ENCODE peak calls at places on chromosomes 3 and 15, in seven cellular contexts. One of them, this sample, is unnamed. For H3K4me1 and H3K27me3, the result is how much of the 10 kb centered on the place peaks cover.

GRCh38 chr15:80982839-80983238 is 6.8 kb downstream of the MESD start:
- DNase-seq in right cardiac atrium: no peak
- DNase-seq in heart left ventricle: no peak
- DNase-seq in breast epithelium: no peak
- DNase-seq in IMR-90: no peak
- DNase-seq in HCT116: no peak
- DNase-seq in SK-N-SH: no peak
- DNase-seq in this sample: no peak

GRCh38 chr3:141191097-141191749 is 40.4 kb upstream of the PXYLP1 start:
- DNase-seq in right cardiac atrium: no peak
- DNase-seq in heart left ventricle: no peak
- DNase-seq in breast epithelium: no peak
- DNase-seq in IMR-90: peak
- DNase-seq in HCT116: no peak
- DNase-seq in SK-N-SH: no peak
- DNase-seq in this sample: no peak

GRCh38 chr3:5194801-5195509 is 7.4 kb downstream of the EDEM1 start:
- DNase-seq in right cardiac atrium: no peak
- DNase-seq in heart left ventricle: no peak
- DNase-seq in breast epithelium: peak
- DNase-seq in IMR-90: peak
- DNase-seq in HCT116: peak
- DNase-seq in SK-N-SH: no peak
- DNase-seq in this sample: no peak

GRCh38 chr15:80494311-80494710 is 90.1 kb downstream of the ARNT2 start:
- DNase-seq in right cardiac atrium: no peak
- DNase-seq in heart left ventricle: no peak
- DNase-seq in breast epithelium: no peak
- DNase-seq in IMR-90: peak
- DNase-seq in HCT116: no peak
- DNase-seq in SK-N-SH: no peak
- DNase-seq in this sample: no peak

GRCh38 chr3:120344349-120344748 is 4.8 kb downstream of the LRRC58 start:
- DNase-seq in right cardiac atrium: no peak
- DNase-seq in heart left ventricle: no peak
- DNase-seq in breast epithelium: no peak
- DNase-seq in IMR-90: peak
- DNase-seq in HCT116: no peak
- DNase-seq in SK-N-SH: no peak
- DNase-seq in this sample: no peak

GRCh38 chr3:124115279-124115678 is 123.4 kb upstream of the ROPN1 start:
- DNase-seq in right cardiac atrium: no peak
- DNase-seq in heart left ventricle: no peak
- DNase-seq in breast epithelium: no peak
- DNase-seq in IMR-90: no peak
- DNase-seq in HCT116: no peak
- DNase-seq in SK-N-SH: no peak
- DNase-seq in this sample: no peak

GRCh38 chr3:79885407-79885806 is 117.6 kb upstream of the ROBO1 start:
- DNase-seq in right cardiac atrium: no peak
- DNase-seq in heart left ventricle: no peak
- DNase-seq in breast epithelium: no peak
- DNase-seq in IMR-90: no peak
- DNase-seq in HCT116: no peak
- DNase-seq in SK-N-SH: peak
- DNase-seq in this sample: no peak

GRCh38 chr3:183252973-183253363 is at the start of gene B3GNT5:
- DNase-seq in right cardiac atrium: peak
- DNase-seq in heart left ventricle: peak
- DNase-seq in breast epithelium: peak
- DNase-seq in IMR-90: no peak
- DNase-seq in HCT116: peak
- DNase-seq in SK-N-SH: peak
- DNase-seq in this sample: peak

GRCh38 chr3:128081846-128082245 is 29.6 kb downstream of the SEC61A1 start:
- DNase-seq in right cardiac atrium: no peak
- DNase-seq in heart left ventricle: no peak
- DNase-seq in breast epithelium: no peak
- DNase-seq in IMR-90: peak
- DNase-seq in HCT116: no peak
- DNase-seq in SK-N-SH: no peak
- DNase-seq in this sample: no peak

GRCh38 chr15:68411276-68411675 is 20.7 kb downstream of the ITGA11 start:
- DNase-seq in right cardiac atrium: no peak
- DNase-seq in heart left ventricle: peak
- DNase-seq in breast epithelium: peak
- DNase-seq in IMR-90: no peak
- DNase-seq in HCT116: no peak
- DNase-seq in SK-N-SH: no peak
- DNase-seq in this sample: no peak

GRCh38 chr3:183698318-183698731 is 728 bp downstream of the YEATS2 start:
- DNase-seq in right cardiac atrium: peak
- DNase-seq in heart left ventricle: peak
- DNase-seq in breast epithelium: no peak
- DNase-seq in IMR-90: peak
- DNase-seq in HCT116: no peak
- DNase-seq in SK-N-SH: peak
- DNase-seq in this sample: peak

GRCh38 chr3:131849640-131850039 is 185.2 kb downstream of the CPNE4 start:
- DNase-seq in right cardiac atrium: no peak
- DNase-seq in heart left ventricle: no peak
- DNase-seq in breast epithelium: no peak
- DNase-seq in IMR-90: no peak
- DNase-seq in HCT116: no peak
- DNase-seq in SK-N-SH: no peak
- DNase-seq in this sample: no peak

GRCh38 chr3:82672966-82673365 is 911.5 kb upstream of the GBE1 start:
- DNase-seq in right cardiac atrium: no peak
- DNase-seq in heart left ventricle: no peak
- DNase-seq in breast epithelium: no peak
- DNase-seq in IMR-90: no peak
- DNase-seq in HCT116: no peak
- DNase-seq in SK-N-SH: no peak
- DNase-seq in this sample: no peak

GRCh38 chr15:43410572-43411214 is 39.8 kb downstream of the TUBGCP4 start:
- DNase-seq in right cardiac atrium: no peak
- DNase-seq in heart left ventricle: no peak
- DNase-seq in breast epithelium: no peak
- DNase-seq in IMR-90: peak
- DNase-seq in HCT116: no peak
- DNase-seq in SK-N-SH: no peak
- DNase-seq in this sample: no peak

GRCh38 chr15:44545934-44546802 is 9.2 kb downstream of the EIF3J start:
- DNase-seq in right cardiac atrium: no peak
- DNase-seq in heart left ventricle: no peak
- DNase-seq in breast epithelium: no peak
- DNase-seq in IMR-90: peak
- DNase-seq in HCT116: no peak
- DNase-seq in SK-N-SH: peak
- DNase-seq in this sample: no peak

GRCh38 chr3:98038241-98038640 is 3.1 kb upstream of the GABRR3 start:
- DNase-seq in right cardiac atrium: no peak
- DNase-seq in heart left ventricle: no peak
- DNase-seq in breast epithelium: no peak
- DNase-seq in IMR-90: no peak
- DNase-seq in HCT116: no peak
- DNase-seq in SK-N-SH: no peak
- DNase-seq in this sample: no peak

GRCh38 chr3:150748648-150749047 is 14.3 kb downstream of the SIAH2 start:
- DNase-seq in right cardiac atrium: no peak
- DNase-seq in heart left ventricle: no peak
- DNase-seq in breast epithelium: no peak
- DNase-seq in IMR-90: no peak
- DNase-seq in HCT116: no peak
- DNase-seq in SK-N-SH: no peak
- DNase-seq in this sample: no peak

GRCh38 chr3:7879572-7879971 is 622.1 kb upstream of the LMCD1 start:
- DNase-seq in right cardiac atrium: no peak
- DNase-seq in heart left ventricle: no peak
- DNase-seq in breast epithelium: no peak
- DNase-seq in IMR-90: no peak
- DNase-seq in HCT116: no peak
- DNase-seq in SK-N-SH: no peak
- DNase-seq in this sample: no peak

GRCh38 chr15:98668566-98669308 is 20.4 kb downstream of the IGF1R start:
- DNase-seq in right cardiac atrium: no peak
- DNase-seq in heart left ventricle: no peak
- DNase-seq in breast epithelium: no peak
- DNase-seq in IMR-90: peak
- DNase-seq in HCT116: peak
- DNase-seq in SK-N-SH: no peak
- DNase-seq in this sample: no peak

GRCh38 chr15:31353931-31354330 is 27.3 kb downstream of the KLF13 start:
- DNase-seq in right cardiac atrium: peak
- DNase-seq in heart left ventricle: peak
- DNase-seq in breast epithelium: no peak
- DNase-seq in IMR-90: no peak
- DNase-seq in HCT116: no peak
- DNase-seq in SK-N-SH: peak
- DNase-seq in this sample: peak

DNA sequence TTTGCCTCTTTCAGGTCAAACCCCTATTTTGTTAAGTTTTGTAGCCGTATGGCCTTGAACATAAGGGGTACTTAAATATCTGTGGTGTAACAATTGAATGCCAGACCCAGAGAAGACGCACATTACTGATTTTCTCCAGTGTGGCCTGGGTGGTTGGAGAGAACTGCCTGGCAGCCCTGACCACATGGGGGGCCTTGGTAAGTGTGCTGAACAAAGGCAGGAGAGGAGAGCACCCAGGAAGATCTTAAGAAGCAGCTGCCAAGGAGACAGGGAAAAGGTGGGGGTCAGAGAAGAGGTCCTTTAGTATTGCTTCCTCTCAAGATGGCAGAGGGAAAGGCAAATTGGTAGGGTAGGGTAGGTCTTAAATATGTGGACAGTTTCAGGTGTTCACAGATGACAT is 35.7 kb downstream of the TRANK1 start:
- DNase-seq in right cardiac atrium: no peak
- DNase-seq in heart left ventricle: no peak
- DNase-seq in breast epithelium: no peak
- DNase-seq in IMR-90: no peak
- DNase-seq in HCT116: no peak
- DNase-seq in SK-N-SH: no peak
- DNase-seq in this sample: no peak
- H3K27ac ChIP-seq in right cardiac atrium: no peak
- H3K27ac ChIP-seq in heart left ventricle: no peak
- H3K27ac ChIP-seq in breast epithelium: peak
- H3K27ac ChIP-seq in IMR-90: no peak
- H3K27ac ChIP-seq in HCT116: no peak
- H3K27ac ChIP-seq in SK-N-SH: no peak
- H3K27ac ChIP-seq in this sample: no peak

DNA sequence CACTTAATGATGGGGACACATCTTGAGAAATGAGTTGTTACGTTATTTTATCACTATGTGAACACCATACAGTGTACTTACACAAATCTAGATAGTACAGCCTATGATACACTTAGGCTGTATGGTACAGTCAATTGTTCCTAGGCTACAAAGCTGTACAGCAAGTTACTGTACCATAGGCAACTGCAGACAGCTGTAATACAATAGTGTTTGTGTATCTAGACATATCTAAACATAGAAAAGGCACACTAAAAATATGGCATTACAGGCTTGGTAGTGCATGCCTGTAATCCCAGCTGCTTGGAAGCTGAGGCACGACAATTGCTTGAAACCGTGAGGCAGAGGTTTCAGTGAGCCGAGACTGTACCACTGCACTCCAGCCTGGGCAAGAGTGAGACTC is 55.8 kb upstream of the PLXND1 start:
- DNase-seq in right cardiac atrium: no peak
- DNase-seq in heart left ventricle: no peak
- DNase-seq in breast epithelium: no peak
- DNase-seq in IMR-90: no peak
- DNase-seq in HCT116: no peak
- DNase-seq in SK-N-SH: no peak
- DNase-seq in this sample: no peak
- H3K4me1 ChIP-seq in right cardiac atrium: under half
- H3K4me1 ChIP-seq in heart left ventricle: under half
- H3K4me1 ChIP-seq in breast epithelium: under half
- H3K4me1 ChIP-seq in IMR-90: under half
- H3K4me1 ChIP-seq in HCT116: half or more
- H3K4me1 ChIP-seq in SK-N-SH: under half
- H3K4me1 ChIP-seq in this sample: half or more

DNA sequence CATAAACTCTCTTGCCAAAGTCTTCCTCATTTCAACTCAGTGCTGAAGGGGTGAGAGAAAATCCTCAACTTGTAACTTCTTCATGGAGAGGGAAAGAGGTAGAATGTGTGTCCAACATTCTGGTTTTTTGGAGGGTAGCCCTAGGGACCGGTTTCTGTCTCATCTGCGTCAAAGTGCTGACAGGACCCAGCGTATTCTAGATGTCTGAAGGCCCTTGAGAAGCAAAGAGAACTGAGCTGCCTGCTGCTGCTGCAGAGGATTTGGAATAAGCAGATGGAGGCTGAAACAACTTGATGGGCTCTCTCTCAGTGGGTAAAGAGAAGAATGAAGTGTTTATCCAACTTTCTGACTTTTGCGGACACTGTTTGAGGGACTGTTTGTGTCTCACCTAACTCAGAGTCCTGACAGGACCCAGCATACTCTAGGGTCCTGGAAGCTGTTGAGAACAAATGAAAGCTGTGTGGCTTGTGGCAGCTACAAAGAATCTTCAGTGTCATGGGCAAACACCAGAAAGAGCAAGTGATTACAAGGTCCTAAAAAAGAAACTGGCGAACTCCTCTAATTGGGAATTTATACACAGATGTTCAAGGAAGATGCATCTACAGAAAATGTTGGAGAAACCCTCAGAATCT is 174.4 kb downstream of the SI start:
- DNase-seq in right cardiac atrium: no peak
- DNase-seq in heart left ventricle: no peak
- DNase-seq in breast epithelium: no peak
- DNase-seq in IMR-90: no peak
- DNase-seq in HCT116: no peak
- DNase-seq in SK-N-SH: no peak
- DNase-seq in this sample: no peak
- H3K27me3 ChIP-seq in right cardiac atrium: under half
- H3K27me3 ChIP-seq in heart left ventricle: under half
- H3K27me3 ChIP-seq in breast epithelium: under half
- H3K27me3 ChIP-seq in IMR-90: under half
- H3K27me3 ChIP-seq in HCT116: under half
- H3K27me3 ChIP-seq in SK-N-SH: under half
- H3K27me3 ChIP-seq in this sample: under half

DNA sequence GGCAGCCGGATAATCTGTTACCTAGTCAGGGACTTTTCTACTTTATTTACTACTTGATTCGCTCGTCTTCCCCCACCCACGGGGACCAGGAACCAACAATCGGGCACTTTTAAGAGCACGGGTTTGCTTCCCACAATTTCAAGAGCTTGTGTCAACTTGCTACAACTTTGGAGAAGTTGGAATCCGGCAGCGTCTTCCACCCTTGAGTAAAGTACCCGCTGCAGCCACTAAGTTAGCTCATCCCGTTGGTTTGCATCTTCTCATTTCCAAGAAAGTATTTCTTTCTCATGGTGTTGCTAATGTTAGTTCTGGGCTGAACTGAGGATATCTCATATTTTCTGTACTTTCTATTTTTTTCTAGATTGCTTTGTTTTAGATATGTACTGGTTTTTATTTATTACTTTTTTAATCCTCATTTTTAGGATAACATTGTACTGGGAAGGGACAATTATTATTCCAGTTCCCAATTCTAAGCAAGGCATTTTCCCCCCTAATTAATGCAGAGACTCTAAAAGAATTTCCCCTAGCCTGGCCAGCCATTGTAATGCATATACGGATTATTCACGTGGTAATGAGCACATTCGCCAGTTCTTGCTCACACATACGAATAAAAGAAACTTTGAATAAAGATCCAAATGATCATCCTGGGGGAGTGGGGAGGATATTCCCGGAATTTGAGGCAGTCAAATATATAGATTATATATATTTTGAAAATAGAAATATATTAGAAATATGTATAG is 4.0 kb downstream of the SOX2 start:
- DNase-seq in right cardiac atrium: no peak
- DNase-seq in heart left ventricle: no peak
- DNase-seq in breast epithelium: no peak
- DNase-seq in IMR-90: no peak
- DNase-seq in HCT116: no peak
- DNase-seq in SK-N-SH: no peak
- DNase-seq in this sample: no peak
- H3K27ac ChIP-seq in right cardiac atrium: no peak
- H3K27ac ChIP-seq in heart left ventricle: no peak
- H3K27ac ChIP-seq in breast epithelium: no peak
- H3K27ac ChIP-seq in IMR-90: no peak
- H3K27ac ChIP-seq in HCT116: no peak
- H3K27ac ChIP-seq in SK-N-SH: no peak
- H3K27ac ChIP-seq in this sample: no peak

This sample was measured in heart right ventricle.